ENCODE peak calls at places on chromosomes 16 and 17, in seven cellular contexts. One of them, this sample, is unnamed.

GRCh38 chr17:1227917-1228751 is 42.1 kb upstream of the BHLHA9 start:
- DNase-seq in lower lobe of right lung: peak; percentile 61
- DNase-seq in body of pancreas: peak; percentile 29
- DNase-seq in RWPE1: no peak
- DNase-seq in SJCRH30: no peak
- DNase-seq in fibroblast of lung: no peak
- DNase-seq in colonic mucosa: peak; percentile 74
- DNase-seq in this sample: no peak

GRCh38 chr17:76598004-76598439 is 12.4 kb upstream of the ST6GALNAC2 start:
- DNase-seq in lower lobe of right lung: no peak
- DNase-seq in body of pancreas: peak; percentile 8
- DNase-seq in RWPE1: no peak
- DNase-seq in SJCRH30: peak; percentile 37
- DNase-seq in fibroblast of lung: no peak
- DNase-seq in colonic mucosa: no peak
- DNase-seq in this sample: no peak

GRCh38 chr17:29664743-29665479 is 42.2 kb upstream of the CORO6 start:
- DNase-seq in lower lobe of right lung: no peak
- DNase-seq in body of pancreas: no peak
- DNase-seq in RWPE1: peak; percentile 70
- DNase-seq in SJCRH30: no peak
- DNase-seq in fibroblast of lung: peak; percentile 91
- DNase-seq in colonic mucosa: no peak
- DNase-seq in this sample: no peak

GRCh38 chr16:57240872-57241271 is 4.2 kb upstream of the ARL2BP start:
- DNase-seq in lower lobe of right lung: no peak
- DNase-seq in body of pancreas: no peak
- DNase-seq in RWPE1: no peak
- DNase-seq in SJCRH30: no peak
- DNase-seq in fibroblast of lung: no peak
- DNase-seq in colonic mucosa: no peak
- DNase-seq in this sample: no peak

GRCh38 chr17:79802736-79803420 is 6.0 kb upstream of the CBX8 start:
- DNase-seq in lower lobe of right lung: no peak
- DNase-seq in body of pancreas: no peak
- DNase-seq in RWPE1: no peak
- DNase-seq in SJCRH30: no peak
- DNase-seq in fibroblast of lung: no peak
- DNase-seq in colonic mucosa: no peak
- DNase-seq in this sample: no peak

GRCh38 chr16:70578035-70578434 is 54.4 kb downstream of the SF3B3 start:
- DNase-seq in lower lobe of right lung: no peak
- DNase-seq in body of pancreas: no peak
- DNase-seq in RWPE1: no peak
- DNase-seq in SJCRH30: no peak
- DNase-seq in fibroblast of lung: no peak
- DNase-seq in colonic mucosa: no peak
- DNase-seq in this sample: no peak

GRCh38 chr17:28599311-28600184 is 723 bp upstream of the SPAG5 start:
- DNase-seq in lower lobe of right lung: peak; percentile 65
- DNase-seq in body of pancreas: peak; percentile 84
- DNase-seq in RWPE1: peak; percentile 59
- DNase-seq in SJCRH30: peak; percentile 79
- DNase-seq in fibroblast of lung: peak; percentile 90
- DNase-seq in colonic mucosa: peak; percentile 78
- DNase-seq in this sample: peak; percentile 58

GRCh38 chr17:45022288-45022648 is 29.2 kb downstream of the DCAKD start:
- DNase-seq in lower lobe of right lung: no peak
- DNase-seq in body of pancreas: no peak
- DNase-seq in RWPE1: no peak
- DNase-seq in SJCRH30: no peak
- DNase-seq in fibroblast of lung: no peak
- DNase-seq in colonic mucosa: no peak
- DNase-seq in this sample: no peak

GRCh38 chr17:58630883-58631522 is 60.8 kb downstream of the TEX14 start:
- DNase-seq in lower lobe of right lung: peak; percentile 43
- DNase-seq in body of pancreas: peak; percentile 53
- DNase-seq in RWPE1: no peak
- DNase-seq in SJCRH30: no peak
- DNase-seq in fibroblast of lung: no peak
- DNase-seq in colonic mucosa: peak; percentile 26
- DNase-seq in this sample: no peak

GRCh38 chr16:57667526-57668258 is 414 bp upstream of the ADGRG3 start:
- DNase-seq in lower lobe of right lung: peak; percentile 85
- DNase-seq in body of pancreas: no peak
- DNase-seq in RWPE1: no peak
- DNase-seq in SJCRH30: no peak
- DNase-seq in fibroblast of lung: no peak
- DNase-seq in colonic mucosa: no peak
- DNase-seq in this sample: no peak

GRCh38 chr17:38844261-38844757 is 9.2 kb downstream of the RPL23 start:
- DNase-seq in lower lobe of right lung: no peak
- DNase-seq in body of pancreas: peak; percentile 61
- DNase-seq in RWPE1: no peak
- DNase-seq in SJCRH30: peak; percentile 53
- DNase-seq in fibroblast of lung: peak; percentile 9
- DNase-seq in colonic mucosa: no peak
- DNase-seq in this sample: no peak

GRCh38 chr17:64492481-64493109 is 4.3 kb downstream of the POLG2 start:
- DNase-seq in lower lobe of right lung: no peak
- DNase-seq in body of pancreas: no peak
- DNase-seq in RWPE1: no peak
- DNase-seq in SJCRH30: no peak
- DNase-seq in fibroblast of lung: no peak
- DNase-seq in colonic mucosa: no peak
- DNase-seq in this sample: no peak

GRCh38 chr17:80964859-80965580 is 26.6 kb upstream of the CHMP6 start:
- DNase-seq in lower lobe of right lung: peak; percentile 40
- DNase-seq in body of pancreas: no peak
- DNase-seq in RWPE1: no peak
- DNase-seq in SJCRH30: no peak
- DNase-seq in fibroblast of lung: no peak
- DNase-seq in colonic mucosa: no peak
- DNase-seq in this sample: no peak

GRCh38 chr17:27239046-27239445 is 54.9 kb upstream of the WSB1 start:
- DNase-seq in lower lobe of right lung: no peak
- DNase-seq in body of pancreas: no peak
- DNase-seq in RWPE1: no peak
- DNase-seq in SJCRH30: no peak
- DNase-seq in fibroblast of lung: no peak
- DNase-seq in colonic mucosa: no peak
- DNase-seq in this sample: no peak

GRCh38 chr16:83971165-83972130 is 3.4 kb downstream of the NECAB2 start:
- DNase-seq in lower lobe of right lung: peak; percentile 38
- DNase-seq in body of pancreas: no peak
- DNase-seq in RWPE1: peak; percentile 24
- DNase-seq in SJCRH30: no peak
- DNase-seq in fibroblast of lung: no peak
- DNase-seq in colonic mucosa: no peak
- DNase-seq in this sample: no peak

GRCh38 chr16:81324808-81325207 is 10.0 kb downstream of the GAN start:
- DNase-seq in lower lobe of right lung: no peak
- DNase-seq in body of pancreas: no peak
- DNase-seq in RWPE1: no peak
- DNase-seq in SJCRH30: no peak
- DNase-seq in fibroblast of lung: no peak
- DNase-seq in colonic mucosa: no peak
- DNase-seq in this sample: no peak

GRCh38 chr16:4509420-4509819 is 29.2 kb downstream of the CDIP1 start:
- DNase-seq in lower lobe of right lung: no peak
- DNase-seq in body of pancreas: no peak
- DNase-seq in RWPE1: no peak
- DNase-seq in SJCRH30: no peak
- DNase-seq in fibroblast of lung: no peak
- DNase-seq in colonic mucosa: no peak
- DNase-seq in this sample: no peak

GRCh38 chr17:5069724-5070123 is 8.5 kb upstream of the ZFP3 start:
- DNase-seq in lower lobe of right lung: no peak
- DNase-seq in body of pancreas: no peak
- DNase-seq in RWPE1: no peak
- DNase-seq in SJCRH30: peak; percentile 39
- DNase-seq in fibroblast of lung: no peak
- DNase-seq in colonic mucosa: no peak
- DNase-seq in this sample: no peak

GRCh38 chr17:7016406-7016805 is 4.0 kb downstream of the RNASEK start:
- DNase-seq in lower lobe of right lung: no peak
- DNase-seq in body of pancreas: no peak
- DNase-seq in RWPE1: no peak
- DNase-seq in SJCRH30: no peak
- DNase-seq in fibroblast of lung: no peak
- DNase-seq in colonic mucosa: no peak
- DNase-seq in this sample: no peak
- H3K27ac ChIP-seq in lower lobe of right lung: no peak overlapping the region
- H3K27ac ChIP-seq in body of pancreas: no peak overlapping the region
- H3K27ac ChIP-seq in RWPE1: peak overlapping the region; percentile 43
- H3K27ac ChIP-seq in SJCRH30: no peak overlapping the region
- H3K27ac ChIP-seq in fibroblast of lung: no peak overlapping the region
- H3K27ac ChIP-seq in colonic mucosa: peak overlapping the region; percentile 95
- H3K27ac ChIP-seq in this sample: peak overlapping the region; percentile 11

GRCh38 chr17:61380836-61381525 is 18.7 kb upstream of the TBX2 start:
- DNase-seq in lower lobe of right lung: peak; percentile 30
- DNase-seq in body of pancreas: no peak
- DNase-seq in RWPE1: no peak
- DNase-seq in SJCRH30: no peak
- DNase-seq in fibroblast of lung: no peak
- DNase-seq in colonic mucosa: no peak
- DNase-seq in this sample: no peak

GRCh38 chr17:61383689-61384201 is 15.9 kb upstream of the TBX2 start:
- DNase-seq in lower lobe of right lung: peak; percentile 41
- DNase-seq in body of pancreas: no peak
- DNase-seq in RWPE1: no peak
- DNase-seq in SJCRH30: no peak
- DNase-seq in fibroblast of lung: no peak
- DNase-seq in colonic mucosa: no peak
- DNase-seq in this sample: no peak

GRCh38 chr17:61384384-61385090 is 15.1 kb upstream of the TBX2 start:
- DNase-seq in lower lobe of right lung: peak; percentile 36
- DNase-seq in body of pancreas: no peak
- DNase-seq in RWPE1: no peak
- DNase-seq in SJCRH30: peak; percentile 82
- DNase-seq in fibroblast of lung: no peak
- DNase-seq in colonic mucosa: no peak
- DNase-seq in this sample: no peak

GRCh38 chr17:61381537-61381936 is 18.1 kb upstream of the TBX2 start:
- DNase-seq in lower lobe of right lung: no peak
- DNase-seq in body of pancreas: no peak
- DNase-seq in RWPE1: no peak
- DNase-seq in SJCRH30: no peak
- DNase-seq in fibroblast of lung: no peak
- DNase-seq in colonic mucosa: no peak
- DNase-seq in this sample: no peak

DNA sequence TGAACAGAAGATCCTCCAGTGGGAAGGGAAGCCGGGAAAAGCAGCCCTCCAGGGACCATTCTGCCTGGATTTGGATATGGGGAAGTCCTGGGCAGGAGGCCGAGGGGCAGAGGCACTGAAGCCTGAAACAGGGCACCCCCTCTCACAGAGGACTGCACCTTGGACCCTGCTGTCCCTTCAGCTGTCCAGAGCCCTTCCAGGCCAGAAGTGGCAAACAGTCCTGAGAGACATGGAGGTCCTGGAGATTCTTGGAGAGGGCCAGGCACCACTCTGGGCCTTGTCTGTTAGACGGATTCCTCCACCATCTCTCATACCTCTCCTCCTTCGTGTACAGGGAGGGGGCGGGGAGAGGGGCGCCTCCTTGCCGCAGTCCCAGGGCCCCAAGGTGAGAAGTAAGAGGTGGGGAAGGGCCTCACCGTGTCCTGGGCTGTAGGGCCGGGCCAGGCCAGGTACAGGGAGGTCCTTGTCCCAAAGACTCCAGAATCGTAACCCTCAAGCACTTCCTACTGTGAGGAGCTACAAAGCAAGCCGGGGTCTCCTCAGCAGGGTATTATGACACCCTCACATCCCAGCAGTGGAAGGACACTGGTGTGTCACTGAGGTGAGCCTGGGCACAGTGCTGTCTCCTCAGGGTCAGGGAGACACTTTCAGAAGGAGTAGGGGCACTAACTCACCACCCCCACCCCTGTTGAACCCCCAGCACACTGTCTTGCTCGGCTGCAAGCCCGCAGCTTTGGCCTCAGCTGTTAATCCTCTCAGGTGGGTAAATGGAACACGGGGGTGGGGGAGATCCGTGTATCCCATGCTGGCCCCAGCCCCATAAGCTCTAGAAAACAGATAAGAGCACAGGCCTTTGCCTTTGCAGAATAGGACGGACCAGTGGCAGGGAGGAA is 16.6 kb upstream of the TBX2 start:
- DNase-seq in lower lobe of right lung: peak; percentile 24
- DNase-seq in body of pancreas: no peak
- DNase-seq in RWPE1: no peak
- DNase-seq in SJCRH30: no peak
- DNase-seq in fibroblast of lung: no peak
- DNase-seq in colonic mucosa: no peak
- DNase-seq in this sample: no peak
- H3K27ac ChIP-seq in lower lobe of right lung: peak overlapping the region; percentile 18
- H3K27ac ChIP-seq in body of pancreas: no peak overlapping the region
- H3K27ac ChIP-seq in RWPE1: no peak overlapping the region
- H3K27ac ChIP-seq in SJCRH30: no peak overlapping the region
- H3K27ac ChIP-seq in fibroblast of lung: no peak overlapping the region
- H3K27ac ChIP-seq in colonic mucosa: no peak overlapping the region
- H3K27ac ChIP-seq in this sample: no peak overlapping the region

DNA sequence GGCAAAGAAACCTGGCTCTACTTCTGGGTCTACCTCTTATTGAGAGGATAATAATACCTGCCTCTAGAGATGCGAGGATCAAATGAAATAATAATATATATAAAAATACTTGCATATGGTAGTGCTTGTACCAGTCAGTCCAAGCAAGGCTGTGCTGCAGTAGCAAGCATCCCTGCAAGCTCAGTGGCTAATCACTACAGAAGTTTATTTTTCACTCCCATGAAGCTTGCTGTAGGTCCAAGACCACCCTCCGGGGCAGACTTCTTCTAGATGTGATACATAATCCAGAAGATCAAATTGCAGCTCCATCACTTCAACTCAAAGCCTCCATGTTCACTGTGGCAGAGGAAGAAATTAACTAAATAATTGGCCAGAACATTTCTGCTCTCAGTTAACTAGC is 48.9 kb upstream of the NKD1 start:
- DNase-seq in lower lobe of right lung: no peak
- DNase-seq in body of pancreas: no peak
- DNase-seq in RWPE1: no peak
- DNase-seq in SJCRH30: no peak
- DNase-seq in fibroblast of lung: no peak
- DNase-seq in colonic mucosa: no peak
- DNase-seq in this sample: no peak
- H3K27ac ChIP-seq in lower lobe of right lung: no peak overlapping the region
- H3K27ac ChIP-seq in body of pancreas: no peak overlapping the region
- H3K27ac ChIP-seq in RWPE1: no peak overlapping the region
- H3K27ac ChIP-seq in SJCRH30: no peak overlapping the region
- H3K27ac ChIP-seq in fibroblast of lung: no peak overlapping the region
- H3K27ac ChIP-seq in colonic mucosa: no peak overlapping the region
- H3K27ac ChIP-seq in this sample: no peak overlapping the region

DNA sequence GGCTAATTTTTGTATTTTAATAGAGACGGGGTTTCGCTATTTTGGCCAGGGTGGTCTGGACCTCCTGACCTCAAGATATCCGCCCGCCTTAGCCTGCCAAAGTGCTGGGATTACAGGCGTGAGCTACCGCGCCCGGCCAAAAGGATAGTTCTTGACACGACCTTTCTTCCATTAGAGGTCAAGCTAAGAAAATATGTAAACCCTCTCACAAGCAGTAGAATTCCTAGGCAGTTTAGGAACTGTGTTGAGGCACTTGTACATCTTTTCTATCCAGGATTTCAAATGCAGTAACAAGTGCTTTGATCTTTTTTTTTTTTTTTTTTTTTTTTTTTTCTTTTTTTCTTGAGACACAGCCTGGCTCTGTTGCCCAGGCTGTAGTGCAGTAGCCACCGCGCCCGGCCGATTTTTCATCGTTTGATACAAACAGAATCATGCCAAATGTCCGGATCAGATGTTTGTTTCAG is 1.4 kb upstream of the ARL6IP1 start:
- DNase-seq in lower lobe of right lung: no peak
- DNase-seq in body of pancreas: no peak
- DNase-seq in RWPE1: no peak
- DNase-seq in SJCRH30: no peak
- DNase-seq in fibroblast of lung: no peak
- DNase-seq in colonic mucosa: no peak
- DNase-seq in this sample: no peak
- H3K27ac ChIP-seq in lower lobe of right lung: no peak overlapping the region
- H3K27ac ChIP-seq in body of pancreas: no peak overlapping the region
- H3K27ac ChIP-seq in RWPE1: peak overlapping the region; percentile 92
- H3K27ac ChIP-seq in SJCRH30: no peak overlapping the region
- H3K27ac ChIP-seq in fibroblast of lung: no peak overlapping the region
- H3K27ac ChIP-seq in colonic mucosa: no peak overlapping the region
- H3K27ac ChIP-seq in this sample: no peak overlapping the region